ENCODE peak calls at places on chromosomes 1 and 21, in four cellular contexts. One of them, this sample, is unnamed.

GRCh38 chr1:41245659-41246058 is 3.6 kb upstream of the SCMH1 start:
- DNase-seq in CD4-positive, alpha-beta T cell: no peak
- DNase-seq in right atrium auricular region: no peak
- DNase-seq in RWPE1: no peak
- DNase-seq in this sample: no peak

GRCh38 chr21:29208666-29209059 is 78.2 kb downstream of the MAP3K7CL start:
- DNase-seq in CD4-positive, alpha-beta T cell: no peak
- DNase-seq in right atrium auricular region: no peak
- DNase-seq in RWPE1: no peak
- DNase-seq in this sample: no peak

GRCh38 chr1:61152066-61152465 is 69.7 kb downstream of the NFIA start:
- DNase-seq in CD4-positive, alpha-beta T cell: no peak
- DNase-seq in right atrium auricular region: no peak
- DNase-seq in RWPE1: no peak
- DNase-seq in this sample: no peak

GRCh38 chr1:182768973-182769372 is 20.6 kb upstream of the NPL start:
- DNase-seq in CD4-positive, alpha-beta T cell: no peak
- DNase-seq in right atrium auricular region: no peak
- DNase-seq in RWPE1: peak
- DNase-seq in this sample: no peak

GRCh38 chr1:244796719-244797406 is 38.6 kb upstream of the COX20 start:
- DNase-seq in CD4-positive, alpha-beta T cell: peak
- DNase-seq in right atrium auricular region: peak
- DNase-seq in RWPE1: peak
- DNase-seq in this sample: peak

GRCh38 chr1:77857557-77857956 is 30.9 kb upstream of the NEXN start:
- DNase-seq in CD4-positive, alpha-beta T cell: no peak
- DNase-seq in right atrium auricular region: no peak
- DNase-seq in RWPE1: no peak
- DNase-seq in this sample: no peak

GRCh38 chr1:57307382-57307781 is 116.5 kb downstream of the DAB1 start:
- DNase-seq in CD4-positive, alpha-beta T cell: peak
- DNase-seq in right atrium auricular region: no peak
- DNase-seq in RWPE1: peak
- DNase-seq in this sample: peak

GRCh38 chr1:202615501-202616354 is 94.5 kb downstream of the SYT2 start:
- DNase-seq in CD4-positive, alpha-beta T cell: no peak
- DNase-seq in right atrium auricular region: no peak
- DNase-seq in RWPE1: no peak
- DNase-seq in this sample: peak

GRCh38 chr1:233603366-233603927 is 10.5 kb upstream of the KCNK1 start:
- DNase-seq in CD4-positive, alpha-beta T cell: no peak
- DNase-seq in right atrium auricular region: no peak
- DNase-seq in RWPE1: no peak
- DNase-seq in this sample: no peak

GRCh38 chr1:196733091-196733970 is 41.3 kb upstream of the CFHR3 start:
- DNase-seq in CD4-positive, alpha-beta T cell: no peak
- DNase-seq in right atrium auricular region: no peak
- DNase-seq in RWPE1: no peak
- DNase-seq in this sample: no peak

GRCh38 chr1:1988061-1988945 is 15.3 kb downstream of the CFAP74 start:
- DNase-seq in CD4-positive, alpha-beta T cell: no peak
- DNase-seq in right atrium auricular region: no peak
- DNase-seq in RWPE1: no peak
- DNase-seq in this sample: no peak

GRCh38 chr1:176628775-176629174 is 165.8 kb downstream of the PAPPA2 start:
- DNase-seq in CD4-positive, alpha-beta T cell: no peak
- DNase-seq in right atrium auricular region: no peak
- DNase-seq in RWPE1: no peak
- DNase-seq in this sample: no peak

GRCh38 chr1:160590488-160590887 is 11.2 kb upstream of the CD84 start:
- DNase-seq in CD4-positive, alpha-beta T cell: no peak
- DNase-seq in right atrium auricular region: no peak
- DNase-seq in RWPE1: no peak
- DNase-seq in this sample: no peak

GRCh38 chr1:8674912-8675311 is 142.5 kb downstream of the RERE start:
- DNase-seq in CD4-positive, alpha-beta T cell: no peak
- DNase-seq in right atrium auricular region: no peak
- DNase-seq in RWPE1: peak
- DNase-seq in this sample: no peak

DNA sequence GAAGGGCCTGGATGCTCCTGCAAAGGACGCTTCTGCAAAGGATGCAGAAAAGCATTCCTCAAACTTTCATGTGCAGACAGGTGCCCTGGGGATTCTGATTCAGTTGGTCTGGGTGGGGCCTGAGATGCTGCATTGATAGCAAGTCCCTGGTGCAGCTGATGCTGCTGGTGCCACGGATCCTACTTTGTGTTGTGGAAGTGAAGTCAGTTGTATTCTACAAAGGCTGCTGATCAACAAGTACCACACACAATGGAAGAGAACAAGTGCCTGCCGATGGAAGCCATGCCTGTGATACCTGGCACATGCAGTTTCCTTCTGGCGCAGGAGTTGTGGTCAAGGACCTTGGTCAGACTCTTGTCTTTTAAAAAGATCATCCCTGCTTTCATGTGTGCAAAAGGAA is 478.8 kb downstream of the CAMTA1 start:
- DNase-seq in CD4-positive, alpha-beta T cell: no peak
- DNase-seq in right atrium auricular region: no peak
- DNase-seq in RWPE1: no peak
- DNase-seq in this sample: no peak
- TF ChIP-seq CTCF in CD4-positive, alpha-beta T cell: no peak
- TF ChIP-seq CTCF in right atrium auricular region: no peak
- TF ChIP-seq CTCF in RWPE1: no peak
- TF ChIP-seq CTCF in this sample: no peak

GRCh38 chr1:117678246-117678977 is 72.6 kb downstream of the TENT5C start:
- DNase-seq in CD4-positive, alpha-beta T cell: no peak
- DNase-seq in right atrium auricular region: peak
- DNase-seq in RWPE1: no peak
- DNase-seq in this sample: no peak
- H3K27ac ChIP-seq in CD4-positive, alpha-beta T cell: no peak
- H3K27ac ChIP-seq in right atrium auricular region: peak
- H3K27ac ChIP-seq in RWPE1: no peak
- H3K27ac ChIP-seq in this sample: no peak

DNA sequence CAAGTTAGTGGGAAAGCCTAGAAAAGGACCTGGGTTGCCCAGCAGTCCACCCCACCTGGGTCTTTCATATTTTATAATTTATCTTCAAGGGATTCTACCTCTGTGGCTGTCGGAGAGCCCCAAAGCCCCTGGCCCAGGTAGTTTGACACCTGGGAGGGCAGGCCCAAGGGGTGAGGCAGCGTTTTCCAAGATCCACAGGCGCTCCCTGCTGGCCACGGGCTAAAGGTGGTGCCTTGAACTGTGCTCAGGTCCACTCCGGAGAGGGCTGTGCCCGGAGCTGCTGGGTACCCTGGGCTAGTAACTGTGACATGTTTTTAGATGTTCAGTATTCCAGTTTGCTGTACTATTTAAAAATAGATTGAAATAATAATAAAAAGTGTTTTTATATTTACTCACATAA is 37.2 kb upstream of the CRNN start:
- DNase-seq in CD4-positive, alpha-beta T cell: no peak
- DNase-seq in right atrium auricular region: no peak
- DNase-seq in RWPE1: no peak
- DNase-seq in this sample: no peak
- TF ChIP-seq CTCF in CD4-positive, alpha-beta T cell: no peak
- TF ChIP-seq CTCF in right atrium auricular region: no peak
- TF ChIP-seq CTCF in RWPE1: no peak
- TF ChIP-seq CTCF in this sample: no peak

GRCh38 chr1:119387858-119388257 is 19.3 kb downstream of the HAO2 start:
- DNase-seq in CD4-positive, alpha-beta T cell: no peak
- DNase-seq in right atrium auricular region: no peak
- DNase-seq in RWPE1: no peak
- DNase-seq in this sample: no peak
- H3K27ac ChIP-seq in CD4-positive, alpha-beta T cell: no peak
- H3K27ac ChIP-seq in right atrium auricular region: no peak
- H3K27ac ChIP-seq in RWPE1: no peak
- H3K27ac ChIP-seq in this sample: no peak

DNA sequence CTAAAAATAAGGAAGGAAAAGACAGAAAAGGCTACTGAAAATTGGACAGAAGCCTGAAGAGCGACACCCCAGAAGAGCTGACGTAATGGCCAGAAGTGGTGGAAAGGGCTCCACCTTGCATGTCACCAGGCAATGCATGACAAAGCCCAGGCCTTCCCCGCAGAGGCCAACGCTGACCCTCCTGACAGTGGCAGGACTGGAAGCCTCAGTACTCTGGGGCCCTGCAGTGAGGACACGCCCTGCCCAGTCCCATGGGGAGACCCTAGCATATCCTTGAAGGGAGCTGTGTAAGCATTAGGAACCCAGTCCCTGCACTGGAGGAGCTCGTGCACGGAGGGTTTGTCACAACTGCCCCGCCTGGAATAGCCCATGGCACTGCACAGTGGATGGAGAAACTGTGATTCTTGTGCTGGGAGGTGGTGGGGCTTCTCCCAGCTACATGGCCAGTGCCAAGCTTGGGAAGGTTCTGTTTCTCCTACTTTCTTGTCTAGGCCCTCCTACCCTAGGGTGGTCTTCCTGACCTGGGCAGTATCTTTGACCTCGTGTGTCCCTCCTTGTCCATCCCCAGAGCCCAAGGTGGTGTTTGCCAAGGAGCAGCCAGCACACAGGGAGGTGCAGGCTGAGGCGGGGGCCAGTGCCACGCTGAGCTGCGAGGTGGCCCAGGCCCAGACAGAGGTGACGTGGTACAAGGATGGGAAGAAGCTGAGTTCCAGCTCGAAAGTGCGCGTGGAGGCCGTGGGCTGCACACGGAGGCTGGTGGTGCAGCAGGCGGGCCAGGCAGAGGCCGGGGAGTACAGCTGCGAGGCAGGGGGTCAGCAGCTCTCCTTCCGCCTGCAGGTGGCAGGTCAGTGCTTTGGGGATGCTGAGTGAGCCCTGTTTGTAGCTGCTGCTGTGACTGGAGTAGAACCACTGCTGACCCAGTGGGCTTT is 60.4 kb downstream of the OBSCN start:
- DNase-seq in CD4-positive, alpha-beta T cell: no peak
- DNase-seq in right atrium auricular region: no peak
- DNase-seq in RWPE1: no peak
- DNase-seq in this sample: no peak
- TF ChIP-seq CTCF in CD4-positive, alpha-beta T cell: no peak
- TF ChIP-seq CTCF in right atrium auricular region: no peak
- TF ChIP-seq CTCF in RWPE1: no peak
- TF ChIP-seq CTCF in this sample: no peak

GRCh38 chr1:31905093-31905509 is 33.1 kb downstream of the PTP4A2 start:
- DNase-seq in CD4-positive, alpha-beta T cell: no peak
- DNase-seq in right atrium auricular region: no peak
- DNase-seq in RWPE1: no peak
- DNase-seq in this sample: no peak
- H3K27ac ChIP-seq in CD4-positive, alpha-beta T cell: no peak
- H3K27ac ChIP-seq in right atrium auricular region: no peak
- H3K27ac ChIP-seq in RWPE1: peak
- H3K27ac ChIP-seq in this sample: no peak

GRCh38 chr1:33255347-33256311 is 663 bp upstream of the ZNF362 start:
- DNase-seq in CD4-positive, alpha-beta T cell: peak
- DNase-seq in right atrium auricular region: peak
- DNase-seq in RWPE1: peak
- DNase-seq in this sample: peak

GRCh38 chr1:33256701-33257387 is 552 bp downstream of the ZNF362 start:
- DNase-seq in CD4-positive, alpha-beta T cell: peak
- DNase-seq in right atrium auricular region: no peak
- DNase-seq in RWPE1: peak
- DNase-seq in this sample: peak

GRCh38 chr1:33257388-33257758 is 1.1 kb downstream of the ZNF362 start:
- DNase-seq in CD4-positive, alpha-beta T cell: no peak
- DNase-seq in right atrium auricular region: no peak
- DNase-seq in RWPE1: no peak
- DNase-seq in this sample: no peak

GRCh38 chr1:33257759-33258712 is 1.7 kb downstream of the ZNF362 start:
- DNase-seq in CD4-positive, alpha-beta T cell: no peak
- DNase-seq in right atrium auricular region: no peak
- DNase-seq in RWPE1: no peak
- DNase-seq in this sample: no peak

GRCh38 chr1:33256335-33256700 is at the start of gene ZNF362:
- DNase-seq in CD4-positive, alpha-beta T cell: peak
- DNase-seq in right atrium auricular region: no peak
- DNase-seq in RWPE1: peak
- DNase-seq in this sample: peak
- TF ChIP-seq CTCF in CD4-positive, alpha-beta T cell: no peak
- TF ChIP-seq CTCF in right atrium auricular region: no peak
- TF ChIP-seq CTCF in RWPE1: no peak
- TF ChIP-seq CTCF in this sample: peak

This sample was measured in Peyer's patch.